ENCODE peak calls at places on chromosome 20, in six cellular contexts. C is IMR-90, P is H9, Z is neuronal stem cell, L is mesenchymal stem cell, Y is H1. M is an unnamed sample.

GRCh38 chr20:6714202-6714800 is 53.2 kb upstream of the BMP2 start:
- DNase-seq in C (no peak), L (no peak), Z (no peak), Y (no peak), P (no peak), M (no peak)

GRCh38 chr20:4157516-4157915 is 142.2 kb upstream of the RNF24 start:
- DNase-seq in L (no peak), P (no peak), C (no peak), Y (no peak), Z (no peak), M (no peak)

GRCh38 chr20:34536798-34537394 is 20.7 kb downstream of the DYNLRB1 start:
- DNase-seq in Z (no peak), Y (no peak), P (peak), C (no peak), L (peak), M (no peak)

GRCh38 chr20:38134427-38135281 is 30.4 kb downstream of the TGM2 start:
- DNase-seq in Y (no peak), Z (no peak), P (no peak), L (peak), C (peak), M (peak)

GRCh38 chr20:21665687-21666446 is 39.6 kb upstream of the PAX1 start:
- DNase-seq in Z (no peak), L (no peak), P (no peak), Y (no peak), C (no peak), M (peak)

GRCh38 chr20:51490635-51491034 is 51.9 kb downstream of the NFATC2 start:
- DNase-seq in Z (no peak), L (no peak), P (no peak), C (no peak), Y (no peak), M (no peak)

GRCh38 chr20:44914924-44915323 is 5.1 kb downstream of the PABPC1L start:
- DNase-seq in C (no peak), Y (no peak), Z (no peak), L (no peak), P (no peak), M (no peak)

GRCh38 chr20:52246366-52246765 is 54.8 kb upstream of the ZFP64 start:
- DNase-seq in C (no peak), Z (no peak), L (no peak), Y (no peak), P (no peak), M (no peak)

GRCh38 chr20:1700990-1701389 is 43.4 kb upstream of the SIRPG start:
- DNase-seq in Y (no peak), L (no peak), C (no peak), P (no peak), Z (no peak), M (no peak)

GRCh38 chr20:13554076-13554475 is 84.7 kb downstream of the TASP1 start:
- DNase-seq in L (no peak), Z (no peak), P (no peak), Y (no peak), C (no peak), M (no peak)

GRCh38 chr20:52749938-52750337 is 222.2 kb upstream of the TSHZ2 start:
- DNase-seq in Z (no peak), L (no peak), Y (no peak), P (no peak), C (no peak), M (peak)

GRCh38 chr20:47860049-47860830 is 75.0 kb upstream of the SULF2 start:
- DNase-seq in P (no peak), Y (no peak), L (no peak), Z (no peak), C (no peak), M (no peak)

GRCh38 chr20:62523473-62524203 is 47.8 kb upstream of the GATA5 start:
- DNase-seq in Z (no peak), Y (no peak), P (peak), C (no peak), L (no peak), M (no peak)

GRCh38 chr20:17794400-17794799 is 94.6 kb downstream of the BANF2 start:
- DNase-seq in L (no peak), C (no peak), Z (no peak), P (no peak), Y (no peak), M (no peak)

GRCh38 chr20:7375905-7376304 is 564.4 kb downstream of the HAO1 start:
- DNase-seq in C (peak), P (no peak), Y (no peak), L (peak), Z (no peak), M (no peak)

GRCh38 chr20:20554951-20555350 is 157.5 kb downstream of the RALGAPA2 start:
- DNase-seq in Z (no peak), Y (no peak), C (no peak), L (no peak), P (no peak), M (no peak)

GRCh38 chr20:63394635-63395455 is 33.7 kb upstream of the CHRNA4 start:
- DNase-seq in P (no peak), C (no peak), L (no peak), Z (no peak), Y (no peak), M (no peak)

GRCh38 chr20:32333988-32334885 is 23.9 kb upstream of the ASXL1 start:
- DNase-seq in L (no peak), P (no peak), Z (no peak), C (no peak), Y (no peak), M (peak)

GRCh38 chr20:62809530-62810428 is 5.1 kb downstream of the OGFR start:
- DNase-seq in Z (no peak), L (no peak), P (no peak), C (no peak), Y (no peak), M (no peak)

GRCh38 chr20:58634121-58634817 is 16.8 kb upstream of the STX16 start:
- DNase-seq in Z (no peak), P (no peak), Y (no peak), C (peak), L (peak), M (no peak)

GRCh38 chr20:18428490-18429173 is 38.2 kb downstream of the DZANK1 start:
- DNase-seq in L (no peak), C (peak), Y (no peak), Z (no peak), P (no peak), M (no peak)

GRCh38 chr20:62717933-62718332 is 9.3 kb downstream of the NTSR1 start:
- DNase-seq in L (no peak), C (peak), P (no peak), Y (no peak), Z (no peak), M (no peak)

GRCh38 chr20:19099586-19100555 is 112.6 kb upstream of the SLC24A3 start:
- DNase-seq in L (no peak), Y (no peak), P (no peak), C (no peak), Z (no peak), M (no peak)

GRCh38 chr20:50339196-50339901 is 148.7 kb downstream of the CEBPB start:
- DNase-seq in L (peak), Z (no peak), Y (no peak), P (no peak), C (peak), M (no peak)
- H3K14ac ChIP-seq in L (no peak), Z (no peak), Y (no peak), P (no peak), C (peak), M (no peak)

GRCh38 chr20:56733967-56734366 is 104.9 kb downstream of the TFAP2C start:
- DNase-seq in Z (no peak), C (no peak), L (no peak), Y (no peak), P (peak), M (no peak)

GRCh38 chr20:56731041-56731440 is 101.9 kb downstream of the TFAP2C start:
- DNase-seq in C (no peak), L (no peak), Z (no peak), Y (no peak), P (no peak), M (no peak)

GRCh38 chr20:56731496-56731895 is 102.4 kb downstream of the TFAP2C start:
- DNase-seq in L (no peak), Y (no peak), Z (no peak), C (no peak), P (no peak), M (peak)

GRCh38 chr20:56735087-56735642 is 106.1 kb downstream of the TFAP2C start:
- DNase-seq in Y (no peak), L (no peak), Z (no peak), P (peak), C (no peak), M (no peak)

DNA sequence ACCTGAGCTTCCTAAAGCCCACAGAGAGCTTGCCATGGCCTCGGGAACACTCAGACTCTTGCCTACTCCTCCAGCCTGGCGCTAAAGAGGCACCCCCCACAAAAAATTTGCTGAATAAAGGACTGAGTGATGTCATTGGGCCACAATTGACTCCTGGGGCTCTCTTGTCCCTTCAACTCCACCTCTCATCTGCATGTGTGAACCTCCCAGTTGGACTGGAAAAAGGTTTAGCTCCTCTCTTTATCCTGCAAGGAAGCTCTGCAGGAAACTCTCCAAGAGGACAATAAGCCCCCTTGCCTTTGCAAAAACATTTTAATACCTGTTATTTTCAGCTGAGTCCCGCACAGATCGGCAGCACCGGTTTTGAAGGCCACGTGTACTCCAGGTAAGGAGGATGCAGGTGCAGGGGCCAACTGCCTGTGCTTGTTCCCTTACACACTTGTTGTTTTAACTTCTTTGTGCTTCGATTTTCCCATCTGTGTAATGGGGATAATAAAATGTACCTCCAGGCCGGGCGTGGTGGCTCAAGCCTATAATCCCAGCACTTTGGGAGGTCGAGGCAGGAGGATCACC is 107.3 kb downstream of the TFAP2C start:
- DNase-seq in Y (peak), C (no peak), L (no peak), P (peak), Z (peak), M (no peak)
- H4K91ac ChIP-seq in Y (peak), C (no peak), L (no peak), P (no peak), Z (no peak), M (no peak)

GRCh38 chr20:46306743-46307138 is 1.6 kb downstream of the CDH22 start:
- DNase-seq in C (no peak), Z (no peak), L (no peak), Y (no peak), P (no peak), M (no peak)
- H3K14ac ChIP-seq in C (no peak), Z (no peak), L (no peak), Y (no peak), P (no peak), M (no peak)

DNA sequence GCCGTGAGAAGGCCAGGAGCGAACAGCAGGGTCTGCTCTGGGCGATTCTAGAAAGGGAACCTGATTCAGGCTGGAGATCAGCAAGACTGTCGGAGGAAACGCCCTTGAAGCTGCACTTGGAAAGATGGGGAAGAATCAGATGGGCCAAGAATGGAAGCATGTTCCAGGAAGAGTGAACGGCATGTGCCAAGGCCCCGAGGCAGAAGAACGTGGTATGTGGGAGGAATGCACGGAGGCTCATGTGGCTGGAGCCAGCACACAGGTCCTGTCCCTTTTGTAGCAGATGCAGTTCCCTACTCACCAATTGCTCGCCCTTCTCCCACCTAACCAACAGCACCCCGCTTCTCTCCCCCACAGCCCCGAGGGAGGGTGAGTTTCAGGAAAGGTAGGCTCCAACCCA is 180.6 kb downstream of the TFAP2C start:
- DNase-seq in P (no peak), Z (no peak), L (no peak), Y (no peak), C (no peak), M (peak)
- H4K91ac ChIP-seq in P (no peak), Z (no peak), L (no peak), Y (no peak), C (no peak), M (peak)